ENCODE peak calls at places on chromosomes 5 and 9, in six cellular contexts. F is fibroblast of the aortic adventitia, A is GM12865, H is tibial nerve, V is epithelial cell of proximal tubule, K is suprapubic skin. G is an unnamed sample.

GRCh38 chr9:130537346-130538050 is 41.9 kb upstream of the FUBP3 start:
- DNase-seq in F (peak; percentile 34), A (no peak), H (no peak), V (no peak), K (no peak), G (no peak)

GRCh38 chr5:86679529-86679928 is 61.8 kb downstream of the COX7C start:
- DNase-seq in F (peak; percentile 92), A (peak; percentile 30), H (peak; percentile 52), V (peak; percentile 94), K (no peak), G (peak; percentile 59)

GRCh38 chr5:128770907-128771306 is 194.4 kb upstream of the SLC27A6 start:
- DNase-seq in F (no peak), A (no peak), H (no peak), V (no peak), K (no peak), G (no peak)

GRCh38 chr5:81016116-81016515 is 56.0 kb downstream of the RASGRF2 start:
- DNase-seq in F (no peak), A (no peak), H (no peak), V (no peak), K (no peak), G (no peak)

GRCh38 chr5:111928501-111928900 is 171.5 kb upstream of the NREP start:
- DNase-seq in F (no peak), A (no peak), H (no peak), V (no peak), K (no peak), G (no peak)

GRCh38 chr9:4677392-4677791 is 2.0 kb upstream of the CDC37L1 start:
- DNase-seq in F (no peak), A (no peak), H (no peak), V (no peak), K (no peak), G (no peak)

GRCh38 chr9:95024097-95024671 is 293.3 kb downstream of the FANCC start:
- DNase-seq in F (peak; percentile 39), A (no peak), H (no peak), V (no peak), K (no peak), G (no peak)

GRCh38 chr5:176733586-176734262 is 76.6 kb upstream of the UNC5A start:
- DNase-seq in F (no peak), A (no peak), H (no peak), V (no peak), K (peak; percentile 72), G (no peak)

GRCh38 chr5:98096155-98096554 is 677.3 kb upstream of the RGMB start:
- DNase-seq in F (peak; percentile 78), A (no peak), H (no peak), V (peak; percentile 4), K (no peak), G (peak; percentile 44)

GRCh38 chr5:1343931-1344901 is 683 bp downstream of the CLPTM1L start:
- DNase-seq in F (no peak), A (peak; percentile 26), H (no peak), V (no peak), K (no peak), G (no peak)

GRCh38 chr5:38738898-38739743 is 106.7 kb upstream of the OSMR start:
- DNase-seq in F (peak; percentile 71), A (no peak), H (no peak), V (no peak), K (no peak), G (no peak)

GRCh38 chr5:52956915-52957747 is 32.0 kb upstream of the ITGA2 start:
- DNase-seq in F (peak; percentile 10), A (no peak), H (no peak), V (no peak), K (no peak), G (no peak)

GRCh38 chr5:52867809-52868208 is 80.1 kb downstream of the ITGA1 start:
- DNase-seq in F (no peak), A (no peak), H (no peak), V (no peak), K (no peak), G (no peak)

DNA sequence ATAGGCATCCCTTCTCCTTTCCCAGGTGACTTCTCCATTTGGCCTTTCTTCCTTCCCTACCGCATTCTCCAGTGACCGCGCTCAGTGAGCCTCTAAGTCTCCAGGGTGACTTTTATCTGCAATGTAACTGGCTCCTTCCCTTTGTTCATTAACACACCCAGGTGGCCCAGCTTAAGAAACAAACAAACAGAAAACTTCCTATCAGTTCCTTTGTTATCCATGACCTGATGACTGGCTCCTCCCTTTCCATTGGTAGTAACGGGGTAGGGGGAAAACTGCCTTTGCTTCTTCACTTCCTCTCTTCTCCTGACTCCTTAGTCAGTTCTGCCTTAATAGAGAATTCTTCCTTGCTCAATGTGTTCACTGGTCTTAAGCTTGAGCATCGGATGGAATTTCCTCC is 7.0 kb upstream of the SH3GL2 start:
- DNase-seq in F (no peak), A (no peak), H (no peak), V (no peak), K (no peak), G (no peak)
- TF ChIP-seq CTCF in F (no peak), A (no peak), H (no peak), V (no peak), K (no peak), G (no peak)

GRCh38 chr5:139904566-139905400 is 109.2 kb downstream of the PSD2 start:
- DNase-seq in F (no peak), A (no peak), H (no peak), V (no peak), K (peak; percentile 74), G (no peak)
- H3K4me3 ChIP-seq in F (no peak overlapping the region), A (peak overlapping the region; percentile 4), H (peak overlapping the region; percentile 20), V (peak overlapping the region; percentile 37), K (peak overlapping the region; percentile 57), G (no peak overlapping the region)

GRCh38 chr5:180799902-180800801 is 2.5 kb downstream of the MGAT1 start:
- DNase-seq in F (peak; percentile 70), A (no peak), H (no peak), V (no peak), K (no peak), G (no peak)
- TF ChIP-seq CTCF in F (peak; percentile 23), A (no peak), H (peak; percentile 11), V (peak; percentile 13), K (no peak), G (peak; percentile 1)

GRCh38 chr9:87712801-87713277 is 13.1 kb upstream of the CTSL start:
- DNase-seq in F (no peak), A (no peak), H (no peak), V (no peak), K (no peak), G (no peak)

GRCh38 chr9:87714819-87715218 is 11.1 kb upstream of the CTSL start:
- DNase-seq in F (peak; percentile 93), A (no peak), H (peak; percentile 78), V (no peak), K (no peak), G (peak; percentile 62)

GRCh38 chr9:87711857-87712800 is 13.8 kb upstream of the CTSL start:
- DNase-seq in F (peak; percentile 87), A (no peak), H (no peak), V (peak; percentile 59), K (no peak), G (peak; percentile 58)

GRCh38 chr9:87713278-87713989 is 12.5 kb upstream of the CTSL start:
- DNase-seq in F (peak; percentile 98), A (no peak), H (peak; percentile 88), V (peak; percentile 95), K (peak; percentile 95), G (peak; percentile 96)

GRCh38 chr9:87713990-87714335 is 12.0 kb upstream of the CTSL start:
- DNase-seq in F (no peak), A (no peak), H (no peak), V (no peak), K (no peak), G (no peak)
- H3K4me3 ChIP-seq in F (peak overlapping the region; percentile 60), A (no peak overlapping the region), H (no peak overlapping the region), V (peak overlapping the region; percentile 5), K (no peak overlapping the region), G (peak overlapping the region; percentile 45)

GRCh38 chr5:151281001-151281639 is 22.4 kb downstream of the SLC36A3 start:
- DNase-seq in F (no peak), A (no peak), H (no peak), V (no peak), K (no peak), G (no peak)

GRCh38 chr5:151285683-151286082 is 17.9 kb downstream of the SLC36A3 start:
- DNase-seq in F (no peak), A (no peak), H (no peak), V (no peak), K (no peak), G (no peak)

GRCh38 chr5:151286246-151286645 is 17.3 kb downstream of the SLC36A3 start:
- DNase-seq in F (no peak), A (no peak), H (no peak), V (no peak), K (no peak), G (no peak)

GRCh38 chr5:151283120-151283825 is 20.3 kb downstream of the SLC36A3 start:
- DNase-seq in F (no peak), A (no peak), H (no peak), V (no peak), K (no peak), G (no peak)

DNA sequence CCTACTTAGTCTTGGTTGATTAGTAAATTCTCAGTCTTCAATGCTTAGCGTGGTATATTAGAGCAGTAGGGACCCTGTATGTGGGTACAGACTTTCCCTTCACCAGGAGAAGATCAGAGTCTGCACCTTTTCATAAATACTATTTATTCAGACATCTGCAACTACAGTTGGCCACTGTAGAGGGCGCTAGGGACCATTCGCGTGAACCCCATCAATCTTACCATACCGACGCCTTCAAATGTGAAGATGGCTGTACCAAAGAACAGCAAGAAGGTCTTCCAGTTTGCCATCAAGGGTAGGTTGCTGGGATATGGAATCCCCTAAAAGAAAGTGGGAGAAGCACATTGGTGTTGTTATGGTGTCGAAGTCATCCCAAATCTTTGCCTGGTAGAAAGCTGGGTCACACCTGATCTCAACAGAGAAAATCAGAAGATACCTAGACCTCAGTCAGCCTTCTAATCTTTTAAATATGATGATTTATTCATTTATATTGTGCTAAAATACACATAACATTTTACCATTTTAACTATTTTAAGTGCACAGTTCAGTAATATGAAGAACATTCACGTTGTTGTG is 19.1 kb downstream of the SLC36A3 start:
- DNase-seq in F (no peak), A (peak; percentile 29), H (no peak), V (no peak), K (no peak), G (no peak)
- TF ChIP-seq CTCF in F (no peak), A (peak; percentile 48), H (no peak), V (peak; percentile 50), K (no peak), G (no peak)